ENCODE peak calls at places on chromosomes 7 and 10, in five cellular contexts. X, D, L, Z and P are unnamed samples.

GRCh38 chr10:34124522-34125035 is 690.5 kb downstream of the PARD3 start:
- DNase-seq in X (peak), D (no peak), L (no peak), Z (no peak), P (no peak)

GRCh38 chr10:94287331-94287730 is 75.4 kb downstream of the NOC3L start:
- DNase-seq in X (no peak), D (no peak), L (no peak), Z (no peak), P (no peak)

GRCh38 chr10:79067241-79068202 is 1.2 kb upstream of the ZMIZ1 start:
- DNase-seq in X (peak), D (peak), L (peak), Z (peak), P (peak)

GRCh38 chr10:49179699-49180511 is 8.3 kb downstream of the TMEM273 start:
- DNase-seq in X (no peak), D (no peak), L (no peak), Z (no peak), P (no peak)

GRCh38 chr7:136585954-136586670 is 282.3 kb upstream of the CHRM2 start:
- DNase-seq in X (no peak), D (no peak), L (no peak), Z (no peak), P (no peak)

GRCh38 chr10:34047389-34047788 is 712.9 kb upstream of the NRP1 start:
- DNase-seq in X (no peak), D (no peak), L (no peak), Z (no peak), P (no peak)

GRCh38 chr7:75531359-75531821 is 39.3 kb downstream of the SPDYE5 start:
- DNase-seq in X (peak), D (no peak), L (no peak), Z (no peak), P (no peak)

GRCh38 chr7:150975536-150976285 is 2.4 kb downstream of the KCNH2 start:
- DNase-seq in X (no peak), D (no peak), L (no peak), Z (no peak), P (no peak)

GRCh38 chr7:141320287-141320686 is 230.9 kb upstream of the AGK start:
- DNase-seq in X (no peak), D (no peak), L (no peak), Z (no peak), P (no peak)